ENCODE peak calls at places on chromosomes 4 and X, in five cellular contexts. B, R, H, S and X are unnamed samples.

GRCh38 chr4:173167793-173168395 is 717 bp upstream of the GALNT7 start:
- DNase-seq in S (no peak), R (peak), B (peak), H (no peak), X (no peak)

GRCh38 chrX:70535198-70535597 is 90.6 kb downstream of the DLG3 start:
- DNase-seq in S (no peak), H (no peak), R (no peak), B (no peak), X (no peak)

GRCh38 chr4:92235741-92236140 is 68.0 kb upstream of the GRID2 start:
- DNase-seq in B (no peak), H (no peak), R (no peak), S (no peak), X (no peak)

GRCh38 chr4:165381821-165382373 is 3.1 kb downstream of the CPE start:
- DNase-seq in H (no peak), S (no peak), B (no peak), R (no peak), X (no peak)

GRCh38 chr4:102640669-102641068 is 120.1 kb downstream of the MANBA start:
- DNase-seq in B (no peak), S (no peak), R (no peak), H (no peak), X (no peak)

GRCh38 chr4:98688416-98689290 is 30.2 kb upstream of the TSPAN5 start:
- DNase-seq in H (no peak), S (no peak), B (no peak), R (no peak), X (no peak)

GRCh38 chr4:151129801-151130200 is 30.4 kb downstream of the RPS3A start:
- DNase-seq in H (no peak), R (no peak), B (no peak), S (no peak), X (no peak)

GRCh38 chrX:119816300-119816699 is 24.9 kb upstream of the RPL39 start:
- DNase-seq in H (no peak), B (no peak), R (no peak), S (no peak), X (no peak)

GRCh38 chrX:20053537-20053936 is 62.7 kb upstream of the BCLAF3 start:
- DNase-seq in B (no peak), R (no peak), H (no peak), S (no peak), X (no peak)

GRCh38 chr4:74218201-74218600 is 60.3 kb downstream of the MTHFD2L start:
- DNase-seq in H (no peak), S (no peak), R (no peak), B (no peak), X (no peak)

GRCh38 chr4:76179398-76180318 is 31.5 kb upstream of the NUP54 start:
- DNase-seq in H (peak), S (peak), R (peak), B (peak), X (peak)